ENCODE peak calls at places on chromosomes 5 and 9, in six cellular contexts. J is H1, A is K562, U is SK-N-SH, I is HepG2, L is GM12878. S is an unnamed sample. For H3K27me3, the result is how much of the 10 kb centered on the place peaks cover.

GRCh38 chr9:12775373-12775962 is 648 bp downstream of the LURAP1L start:
- DNase-seq in L (no peak), A (no peak), I (no peak), U (peak), J (no peak), S (no peak)

GRCh38 chr5:172093559-172093958 is 87.1 kb upstream of the FBXW11 start:
- DNase-seq in U (no peak), A (no peak), L (no peak), J (no peak), I (no peak), S (no peak)

GRCh38 chr5:111853748-111854147 is 96.8 kb upstream of the NREP start:
- DNase-seq in L (peak), A (no peak), U (no peak), J (no peak), I (no peak), S (no peak)

GRCh38 chr5:6819521-6819920 is 106.3 kb downstream of the TENT4A start:
- DNase-seq in J (no peak), L (no peak), I (no peak), U (no peak), A (no peak), S (no peak)

GRCh38 chr5:144794922-144795321 is 624.2 kb downstream of the KCTD16 start:
- DNase-seq in J (no peak), L (no peak), I (no peak), U (no peak), A (no peak), S (no peak)

GRCh38 chr9:137482094-137482781 is 23.1 kb upstream of the NSMF start:
- DNase-seq in L (peak), I (peak), J (no peak), A (peak), U (no peak), S (peak)

GRCh38 chr5:38650540-38651275 is 94.3 kb upstream of the LIFR start:
- DNase-seq in I (no peak), A (no peak), J (no peak), L (no peak), U (no peak), S (no peak)

GRCh38 chr5:10607666-10608442 is 44.0 kb downstream of the ANKRD33B start:
- DNase-seq in I (no peak), A (peak), J (no peak), L (peak), U (no peak), S (peak)

GRCh38 chr9:93813221-93813620 is 141.9 kb downstream of the BARX1 start:
- DNase-seq in I (no peak), A (no peak), U (peak), L (no peak), J (no peak), S (no peak)

GRCh38 chr5:120388016-120388781 is 75.9 kb upstream of the PRR16 start:
- DNase-seq in J (no peak), A (no peak), L (no peak), I (no peak), U (no peak), S (peak)

GRCh38 chr9:89975024-89975423 is 370.2 kb downstream of the GADD45G start:
- DNase-seq in L (no peak), I (no peak), A (no peak), J (no peak), U (no peak), S (no peak)

GRCh38 chr9:71768388-71769174 is at the start of gene CEMIP2:
- DNase-seq in U (peak), J (no peak), L (no peak), I (peak), A (peak), S (peak)

GRCh38 chr5:112848116-112848811 is 12.8 kb upstream of the SRP19 start:
- DNase-seq in L (peak), I (peak), J (no peak), U (peak), A (peak), S (peak)

GRCh38 chr9:105297442-105298097 is 53.1 kb downstream of the SLC44A1 start:
- DNase-seq in J (no peak), I (no peak), U (no peak), L (no peak), A (no peak), S (no peak)

GRCh38 chr9:114155967-114156294 is 594 bp downstream of the COL27A1 start:
- DNase-seq in J (no peak), U (peak), A (no peak), L (no peak), I (no peak), S (peak)

GRCh38 chr9:109887079-109887478 is 107.1 kb downstream of the PALM2AKAP2 start:
- DNase-seq in L (no peak), U (no peak), I (no peak), A (no peak), J (no peak), S (no peak)

GRCh38 chr5:81021951-81022687 is 62.0 kb downstream of the RASGRF2 start:
- DNase-seq in J (no peak), L (no peak), A (no peak), U (no peak), I (no peak), S (no peak)

DNA sequence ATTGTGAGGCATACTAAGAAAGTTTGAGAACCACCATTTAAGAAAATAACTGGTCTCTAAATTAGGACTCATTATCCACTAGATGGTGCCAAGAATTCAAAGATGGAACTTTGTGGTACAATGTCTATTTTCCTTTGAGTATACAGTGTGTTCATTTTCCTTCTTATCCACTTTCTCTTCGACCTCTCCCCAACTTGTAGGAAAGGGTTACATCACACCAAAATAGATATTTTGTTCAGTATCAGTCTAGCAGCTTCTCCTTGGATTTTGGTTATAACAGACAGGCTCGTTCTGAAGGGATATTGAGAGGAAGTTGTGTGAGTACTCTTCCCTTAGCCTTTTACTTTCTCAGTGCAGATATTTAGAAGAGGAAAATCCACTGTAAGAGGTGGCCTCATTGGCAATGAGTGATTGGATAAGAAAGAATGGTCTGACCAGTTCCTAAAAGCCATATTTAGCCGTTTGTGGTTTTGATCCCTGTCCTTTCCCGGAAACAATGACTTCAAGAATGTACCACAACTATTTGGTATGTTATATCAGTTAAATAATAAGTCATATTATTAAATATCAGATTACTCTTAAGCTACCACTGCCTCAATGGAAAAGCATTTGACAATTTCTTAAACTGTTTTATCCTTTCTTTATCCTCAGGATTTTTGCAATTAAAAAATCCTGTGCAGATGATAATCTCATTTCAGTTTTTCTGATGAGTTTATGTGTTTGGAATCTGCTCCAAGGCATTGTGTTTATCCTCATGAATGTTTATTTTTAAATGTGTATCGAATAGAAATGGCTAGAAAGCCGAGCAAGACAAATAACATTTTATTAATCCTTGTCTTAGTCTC is 69.0 kb upstream of the GRAMD2B start:
- DNase-seq in I (peak), U (peak), J (no peak), A (peak), L (peak), S (no peak)
- H3K27me3 ChIP-seq in I (under half), U (under half), J (under half), A (under half), L (under half), S (under half)

GRCh38 chr5:88143693-88144218 is 124.9 kb downstream of the TMEM161B start:
- DNase-seq in L (no peak), U (no peak), I (no peak), J (no peak), A (no peak), S (no peak)

GRCh38 chr5:88140396-88140862 is 128.2 kb downstream of the TMEM161B start:
- DNase-seq in J (peak), I (no peak), U (no peak), A (no peak), L (no peak), S (no peak)

GRCh38 chr5:88141695-88141979 is 127.0 kb downstream of the TMEM161B start:
- DNase-seq in U (no peak), I (no peak), A (no peak), J (no peak), L (no peak), S (no peak)

GRCh38 chr5:88142801-88143692 is 125.6 kb downstream of the TMEM161B start:
- DNase-seq in L (no peak), A (no peak), U (no peak), I (no peak), J (no peak), S (no peak)

GRCh38 chr5:88140863-88141694 is 127.6 kb downstream of the TMEM161B start:
- DNase-seq in A (peak), I (peak), U (peak), L (peak), J (peak), S (peak)
- TF ChIP-seq POLR2AphosphoS5 in A (no peak), I (peak), U (no peak), L (no peak), J (no peak), S (no peak)

GRCh38 chr5:1443145-1443543 is 2.1 kb downstream of the SLC6A3 start:
- DNase-seq in J (no peak), I (no peak), L (no peak), A (no peak), U (no peak), S (no peak)

GRCh38 chr5:1443991-1444360 is 1.3 kb downstream of the SLC6A3 start:
- DNase-seq in I (no peak), U (no peak), A (no peak), L (no peak), J (no peak), S (no peak)

GRCh38 chr5:1445895-1446601 is 808 bp upstream of the SLC6A3 start:
- DNase-seq in J (no peak), L (no peak), U (no peak), A (no peak), I (no peak), S (no peak)

GRCh38 chr5:1445313-1445894 is at the start of gene SLC6A3:
- DNase-seq in U (peak), I (no peak), A (peak), L (no peak), J (no peak), S (no peak)

DNA sequence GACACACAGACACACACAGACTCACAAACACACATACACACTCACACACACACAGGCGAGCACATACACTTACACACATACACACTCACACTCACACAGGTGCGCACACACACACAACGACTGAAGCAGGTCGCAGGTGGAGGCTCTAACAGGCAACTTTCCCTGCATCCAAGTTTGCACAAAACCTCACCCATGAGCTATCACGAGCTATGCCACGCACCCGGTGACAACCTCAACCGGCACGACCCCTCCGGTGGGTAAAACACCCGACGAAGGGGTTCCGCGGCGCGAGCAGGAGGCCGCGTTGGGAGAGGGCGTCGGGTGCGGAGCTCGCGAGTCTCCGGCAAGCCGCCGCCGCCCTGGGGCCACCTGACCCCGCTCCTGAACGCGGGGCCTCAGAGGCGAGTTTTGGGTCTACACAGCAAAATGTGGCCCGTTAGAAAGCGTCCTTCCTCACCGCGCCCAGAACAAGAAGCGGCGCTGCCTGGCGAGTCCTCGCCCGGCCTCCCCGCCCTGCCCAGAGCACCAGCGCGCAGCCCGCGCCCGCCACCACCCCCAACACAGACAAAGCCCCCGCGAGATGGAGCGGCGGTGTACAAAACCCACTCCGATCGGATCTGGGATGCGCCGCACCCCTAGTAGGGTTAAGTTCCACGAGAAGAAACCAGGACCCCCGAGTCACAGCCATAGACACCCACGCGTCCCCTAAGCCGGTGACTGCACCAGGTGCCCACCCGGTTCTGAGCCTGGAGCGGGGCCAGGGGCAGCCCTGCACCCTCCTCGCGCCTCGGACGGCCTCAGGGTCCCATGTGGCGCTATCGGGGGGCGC is 665 bp downstream of the SLC6A3 start:
- DNase-seq in L (no peak), A (no peak), U (no peak), I (no peak), J (no peak), S (no peak)
- TF ChIP-seq GABPA in L (no peak), A (no peak), U (no peak), I (no peak), J (no peak), S (no peak)

GRCh38 chr5:146340260-146341081 is 1.8 kb downstream of the POU4F3 start:
- DNase-seq in J (no peak), I (peak), L (no peak), A (peak), U (no peak), S (peak)

GRCh38 chr5:146344155-146345118 is 5.8 kb downstream of the POU4F3 start:
- DNase-seq in U (peak), L (no peak), I (no peak), J (peak), A (no peak), S (no peak)

GRCh38 chr5:146341854-146342253 is 3.2 kb downstream of the POU4F3 start:
- DNase-seq in L (no peak), U (no peak), A (no peak), J (no peak), I (no peak), S (no peak)

GRCh38 chr5:146342882-146343865 is 4.5 kb downstream of the POU4F3 start:
- DNase-seq in J (no peak), A (no peak), U (no peak), I (no peak), L (no peak), S (no peak)

DNA sequence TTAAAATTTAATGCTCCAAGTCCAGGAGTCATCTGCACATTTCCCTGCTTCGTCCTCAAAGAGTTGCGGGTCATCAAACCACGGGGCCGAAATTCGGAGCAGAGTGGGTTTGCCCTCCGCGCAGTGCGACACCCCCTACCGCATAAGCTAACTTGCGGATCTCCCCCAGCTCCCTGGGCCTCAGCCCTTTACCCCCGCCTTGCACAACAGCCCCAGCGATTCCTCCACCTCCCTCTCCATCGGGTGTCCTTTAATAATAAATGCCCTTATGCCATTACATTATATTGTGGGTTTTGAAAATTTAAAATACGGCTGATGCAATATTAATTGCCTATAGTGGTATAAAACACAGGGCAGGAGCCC is 3.9 kb downstream of the POU4F3 start:
- DNase-seq in J (no peak), U (no peak), I (no peak), A (no peak), L (no peak), S (no peak)
- H3K27me3 ChIP-seq in J (half or more), U (half or more), I (half or more), A (half or more), L (under half), S (half or more)

GRCh38 chr5:76290321-76290757 is 112.7 kb upstream of the IQGAP2 start:
- DNase-seq in L (no peak), A (no peak), U (no peak), J (no peak), I (no peak), S (no peak)
- TF ChIP-seq POLR2AphosphoS5 in L (no peak), A (no peak), U (no peak), J (no peak), I (no peak), S (no peak)

DNA sequence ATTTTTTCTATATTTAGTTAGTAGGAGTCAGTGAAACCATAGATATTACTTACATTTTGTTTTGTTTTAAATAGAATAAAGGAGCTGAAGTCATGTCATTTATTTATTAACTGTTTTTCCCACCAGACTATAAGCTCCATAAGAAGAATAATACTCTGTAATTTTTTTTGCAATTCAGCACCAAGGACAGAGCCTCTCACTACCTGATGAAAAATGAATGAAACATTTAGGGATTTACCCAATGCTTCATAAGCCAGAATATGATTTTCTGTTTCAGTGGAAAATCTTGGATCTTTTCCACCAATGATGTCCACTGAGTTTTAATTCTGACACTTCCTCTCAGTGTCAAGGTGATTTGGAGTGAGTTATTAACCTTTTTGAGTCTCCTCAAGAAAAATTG is 624.9 kb upstream of the GRAMD2B start:
- DNase-seq in L (no peak), I (no peak), U (no peak), J (no peak), A (peak), S (no peak)
- TF ChIP-seq GABPA in L (no peak), I (no peak), U (no peak), J (no peak), A (no peak), S (no peak)

GRCh38 chr5:149426931-149427330 is 47.8 kb upstream of the IL17B start:
- DNase-seq in U (no peak), I (no peak), L (no peak), A (no peak), J (no peak), S (no peak)

GRCh38 chr5:149429839-149430721 is 51.0 kb upstream of the IL17B start:
- DNase-seq in A (peak), L (no peak), I (peak), J (no peak), U (no peak), S (peak)

GRCh38 chr5:149427374-149427773 is 48.3 kb upstream of the IL17B start:
- DNase-seq in J (no peak), A (no peak), L (no peak), U (no peak), I (no peak), S (no peak)

GRCh38 chr5:149425729-149426128 is 46.6 kb upstream of the IL17B start:
- DNase-seq in U (no peak), I (no peak), J (no peak), L (no peak), A (no peak), S (no peak)

GRCh38 chr5:149428032-149428431 is 48.9 kb upstream of the IL17B start:
- DNase-seq in I (no peak), U (no peak), A (no peak), J (no peak), L (no peak), S (no peak)
- H3K27me3 ChIP-seq in I (under half), U (under half), A (under half), J (under half), L (under half), S (under half)

GRCh38 chr5:75522025-75522424 is 10.3 kb downstream of the POLK start:
- DNase-seq in I (no peak), L (no peak), J (no peak), A (no peak), U (no peak), S (no peak)
- TF ChIP-seq POLR2AphosphoS5 in I (no peak), L (no peak), J (no peak), A (no peak), U (no peak), S (no peak)

S was measured in HL-60.